ENCODE peak calls at places on chromosomes 4 and X, in four cellular contexts. I is K562, K is HepG2, M is GM12878. S is an unnamed sample.

GRCh38 chr4:1759170-1759817 is 33.8 kb upstream of the FGFR3 start:
- DNase-seq in I (no peak), K (no peak), M (no peak), S (no peak)

GRCh38 chr4:159014896-159015295 is 88.0 kb upstream of the RAPGEF2 start:
- DNase-seq in I (no peak), K (no peak), M (no peak), S (no peak)

GRCh38 chrX:111168314-111168713 is 72.3 kb downstream of the PAK3 start:
- DNase-seq in I (no peak), K (peak; percentile 0), M (no peak), S (peak; percentile 24)

GRCh38 chr4:31557444-31557843 is 837.3 kb downstream of the PCDH7 start:
- DNase-seq in I (no peak), K (no peak), M (no peak), S (no peak)

GRCh38 chrX:123859409-123859827 is 435 bp upstream of the XIAP start:
- DNase-seq in I (no peak), K (no peak), M (peak; percentile 21), S (no peak)

GRCh38 chr4:90127706-90128345 is 632 bp downstream of the CCSER1 start:
- DNase-seq in I (no peak), K (no peak), M (no peak), S (peak; percentile 38)

GRCh38 chr4:138865765-138866164 is 149.8 kb upstream of the NOCT start:
- DNase-seq in I (no peak), K (no peak), M (no peak), S (no peak)

GRCh38 chrX:17020828-17021821 is 74.7 kb downstream of the REPS2 start:
- DNase-seq in I (no peak), K (no peak), M (peak; percentile 9), S (no peak)

GRCh38 chrX:22662776-22663175 is 337.0 kb upstream of the DDX53 start:
- DNase-seq in I (no peak), K (no peak), M (no peak), S (no peak)

DNA sequence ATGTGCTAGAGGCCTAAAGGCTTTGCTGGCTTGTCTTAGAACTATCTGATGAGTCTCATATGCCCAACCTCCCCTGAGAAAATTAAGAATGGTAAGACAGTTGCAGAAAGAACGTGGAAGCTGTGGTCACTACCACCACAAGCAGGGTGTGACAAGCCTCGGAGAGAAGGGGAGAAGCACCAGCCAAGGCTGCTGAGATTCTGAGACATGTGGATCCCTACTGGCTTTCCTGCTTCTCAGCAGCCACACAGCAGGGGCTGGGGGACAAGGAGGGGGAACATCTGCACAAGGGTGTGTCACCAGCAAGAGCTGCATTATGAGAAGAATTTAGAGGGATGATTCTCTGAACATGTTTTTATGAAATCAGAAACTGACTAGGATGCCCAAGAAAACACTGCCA is 19.4 kb downstream of the TAPT1 start:
- DNase-seq in I (no peak), K (no peak), M (no peak), S (no peak)
- TF ChIP-seq TARDBP in I (no peak), K (no peak), M (no peak), S (no peak)

DNA sequence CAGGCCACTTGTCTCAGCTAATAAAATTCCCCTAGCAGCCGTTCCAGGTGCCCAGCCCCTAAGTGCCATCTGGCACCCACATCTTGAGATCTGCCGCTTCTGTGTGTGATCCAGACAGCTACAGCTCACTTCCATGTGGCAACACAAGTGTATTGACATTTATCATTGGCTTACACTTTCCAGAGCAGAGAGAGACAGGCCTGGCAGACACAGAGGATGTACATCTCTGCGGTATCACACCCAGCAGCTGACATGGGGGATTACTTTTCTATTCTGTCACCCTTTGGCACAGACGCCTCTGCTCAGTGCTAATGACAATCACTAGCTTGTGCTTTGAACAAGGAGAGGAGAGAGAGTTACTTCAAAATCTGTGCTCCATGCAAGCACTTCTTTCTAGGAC is 195.9 kb downstream of the KDR start:
- DNase-seq in I (no peak), K (no peak), M (no peak), S (no peak)
- TF ChIP-seq TARDBP in I (no peak), K (no peak), M (no peak), S (no peak)

DNA sequence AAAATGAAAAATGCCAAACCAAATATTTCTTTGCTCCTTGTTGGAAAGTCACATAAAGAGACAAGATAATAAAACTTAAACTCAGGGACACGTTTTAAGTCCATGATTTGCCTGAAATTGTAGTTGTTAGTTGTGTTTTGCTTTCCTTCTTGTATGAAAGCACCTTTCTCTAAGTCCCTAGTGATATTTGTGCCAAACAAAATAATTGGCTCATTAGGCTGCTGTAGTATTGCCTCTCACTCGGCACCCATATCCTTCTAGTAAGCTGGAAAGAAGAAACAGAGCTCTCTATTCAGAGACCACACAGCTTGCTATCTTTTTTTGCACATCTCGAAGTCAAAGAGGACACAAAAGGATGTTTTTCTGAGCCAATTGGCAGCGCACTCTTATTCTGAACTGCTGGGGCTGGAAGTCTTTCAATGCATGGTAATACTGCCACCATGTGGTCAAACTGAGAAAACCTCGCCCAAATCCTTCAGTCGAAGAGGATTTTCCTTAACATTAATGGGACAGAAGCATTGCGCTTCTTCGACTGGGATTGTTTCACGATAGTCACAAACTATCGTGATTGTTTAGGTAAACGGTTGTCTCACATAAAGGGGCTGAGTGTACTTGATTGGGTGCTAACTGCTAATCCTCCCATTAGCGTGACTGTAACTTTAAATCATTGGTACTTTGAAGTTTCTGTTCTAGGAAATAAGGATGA is 571.9 kb upstream of the LCORL start:
- DNase-seq in I (peak; percentile 61), K (peak; percentile 66), M (peak; percentile 7), S (peak; percentile 69)
- TF ChIP-seq TARDBP in I (no peak), K (no peak), M (no peak), S (no peak)

DNA sequence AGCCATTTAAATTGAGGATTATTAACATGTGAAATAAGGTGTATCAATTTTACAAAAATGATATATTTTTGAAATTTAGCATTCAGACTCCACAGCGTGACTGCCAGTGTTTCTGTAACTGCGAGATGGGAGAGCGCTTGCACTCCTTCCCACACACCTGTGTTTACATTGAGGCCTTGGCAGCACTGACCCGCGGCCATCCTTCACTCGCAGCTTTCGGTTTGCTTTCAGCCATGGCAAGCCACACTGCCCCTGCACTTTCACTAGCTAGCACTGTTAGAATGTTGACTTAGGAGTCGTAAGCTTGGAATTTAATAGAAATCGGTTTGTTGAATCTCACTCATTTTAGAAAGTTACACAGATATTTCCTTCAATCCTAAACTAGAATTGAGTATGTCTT is 136.2 kb downstream of the CFAP299 start:
- DNase-seq in I (no peak), K (no peak), M (no peak), S (peak; percentile 11)
- TF ChIP-seq TARDBP in I (no peak), K (no peak), M (no peak), S (no peak)

GRCh38 chr4:176286728-176287127 is 17.7 kb upstream of the ASB5 start:
- DNase-seq in I (no peak), K (no peak), M (no peak), S (no peak)
- TF ChIP-seq TARDBP in I (no peak), K (no peak), M (no peak), S (no peak)

DNA sequence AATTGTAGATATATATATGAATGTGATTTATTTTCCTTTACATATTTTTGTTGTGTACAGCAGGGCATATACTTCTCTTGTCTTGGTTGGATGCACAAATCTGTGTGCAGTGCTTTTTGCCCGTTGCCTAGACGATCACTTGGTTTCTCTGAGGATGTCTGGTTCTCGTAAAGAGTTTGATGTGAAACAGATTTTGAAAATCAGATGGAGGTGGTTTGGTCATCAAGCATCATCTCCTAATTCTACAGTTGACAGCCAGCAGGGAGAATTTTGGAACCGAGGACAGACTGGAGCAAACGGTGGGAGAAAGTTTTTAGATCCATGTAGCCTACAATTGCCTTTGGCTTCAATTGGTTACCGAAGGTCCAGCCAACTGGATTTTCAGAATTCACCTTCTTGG is 467 bp downstream of the KLHL5 start:
- DNase-seq in I (no peak), K (no peak), M (no peak), S (no peak)
- TF ChIP-seq TARDBP in I (no peak), K (no peak), M (no peak), S (no peak)

DNA sequence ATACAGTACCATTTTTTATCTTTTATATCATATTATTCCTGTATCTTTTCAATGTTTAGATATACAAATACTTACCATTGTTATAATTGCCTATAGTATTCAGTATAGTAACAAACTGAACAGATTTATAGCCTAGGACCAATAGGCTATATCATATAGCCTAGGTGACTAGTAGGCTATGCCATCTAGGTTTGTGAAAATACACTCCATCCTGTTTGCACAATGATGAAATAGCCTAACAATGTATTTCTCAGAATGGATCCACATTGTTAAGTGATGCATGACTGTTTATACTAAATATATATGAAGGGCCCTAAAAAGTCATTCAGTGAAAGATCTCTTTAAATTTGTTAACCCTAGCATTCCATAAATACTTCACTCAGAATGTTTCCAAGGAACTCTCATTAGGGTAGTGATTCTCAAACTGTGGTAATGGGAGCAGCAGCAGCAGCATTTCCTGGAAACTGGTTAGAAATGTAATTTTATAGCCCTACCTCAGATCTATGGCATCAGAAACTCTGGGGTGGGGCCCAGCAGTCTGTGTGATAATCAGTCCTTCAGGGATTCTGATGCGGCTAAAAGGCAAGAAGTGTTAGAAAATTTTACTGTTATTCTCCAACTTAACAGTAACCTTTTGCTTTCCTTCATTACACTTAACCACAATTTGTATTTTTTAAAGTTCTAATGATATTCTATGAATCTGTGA is 74.9 kb downstream of the PRRG1 start:
- DNase-seq in I (no peak), K (no peak), M (no peak), S (no peak)
- TF ChIP-seq TARDBP in I (no peak), K (no peak), M (no peak), S (no peak)

DNA sequence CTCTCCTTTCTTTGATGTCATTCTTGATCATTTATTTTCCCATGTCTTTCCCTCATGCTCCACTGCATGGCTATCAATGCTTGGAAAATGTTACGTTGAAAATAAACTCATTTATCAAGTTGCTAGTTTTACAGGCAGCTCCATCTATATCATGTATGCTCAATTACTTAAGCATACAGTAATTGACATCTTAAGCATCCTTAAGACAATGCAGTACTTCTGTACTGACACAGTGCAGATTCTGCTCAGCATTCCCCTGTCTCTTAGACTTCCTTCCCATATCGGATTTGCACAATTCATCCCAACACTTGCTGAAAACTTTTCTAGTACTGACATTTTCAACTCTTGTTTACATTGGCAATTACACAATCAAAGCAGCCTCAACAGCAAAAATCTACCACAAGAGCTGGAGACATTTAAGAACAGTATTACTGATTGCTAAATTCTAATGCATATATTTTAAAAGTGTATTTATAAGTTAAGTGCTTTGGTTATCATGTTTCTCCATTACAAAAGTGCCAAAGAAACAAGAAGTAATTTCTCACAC is 165.6 kb downstream of the ATP10D start:
- DNase-seq in I (no peak), K (no peak), M (no peak), S (no peak)
- TF ChIP-seq TARDBP in I (no peak), K (no peak), M (no peak), S (no peak)

GRCh38 chr4:21885241-21885640 is 63.3 kb downstream of the KCNIP4 start:
- DNase-seq in I (no peak), K (no peak), M (no peak), S (no peak)
- TF ChIP-seq TARDBP in I (no peak), K (no peak), M (no peak), S (no peak)

S was measured in HEK293T.